ENCODE peak calls at places on chromosomes 2 and 18, in ten cellular contexts. V, X, R, N, U, P, K, I, J and Q are unnamed samples.

GRCh38 chr2:51410351-51410750 is 378.4 kb upstream of the NRXN1 start:
- DNase-seq in V (no peak), X (no peak), R (no peak), N (no peak), U (no peak), P (no peak), K (no peak), I (peak; percentile 7), J (no peak), Q (no peak)

GRCh38 chr18:8396244-8396643 is 213.0 kb upstream of the RAB12 start:
- DNase-seq in V (no peak), X (no peak), R (no peak), N (no peak), U (no peak), P (no peak), K (no peak), I (no peak), J (no peak), Q (no peak)

GRCh38 chr18:9906407-9906955 is 7.3 kb upstream of the VAPA start:
- DNase-seq in V (no peak), X (no peak), R (no peak), N (no peak), U (no peak), P (no peak), K (no peak), I (no peak), J (no peak), Q (no peak)

GRCh38 chr2:32418777-32419176 is 62.0 kb downstream of the BIRC6 start:
- DNase-seq in V (no peak), X (no peak), R (no peak), N (no peak), U (no peak), P (no peak), K (no peak), I (no peak), J (peak; percentile 47), Q (no peak)

GRCh38 chr2:102206666-102207341 is 20.0 kb downstream of the IL1RL2 start:
- DNase-seq in V (no peak), X (no peak), R (no peak), N (no peak), U (no peak), P (no peak), K (no peak), I (no peak), J (no peak), Q (peak; percentile 84)

GRCh38 chr2:23381084-23381483 is 3.9 kb upstream of the KLHL29 start:
- DNase-seq in V (peak; percentile 89), X (no peak), R (no peak), N (no peak), U (no peak), P (peak; percentile 9), K (no peak), I (no peak), J (peak; percentile 85), Q (peak; percentile 50)

GRCh38 chr2:231535961-231536360 is 5.7 kb upstream of the NMUR1 start:
- DNase-seq in V (no peak), X (no peak), R (no peak), N (no peak), U (no peak), P (no peak), K (no peak), I (no peak), J (no peak), Q (no peak)

GRCh38 chr2:109473616-109474318 is 140.0 kb downstream of the SEPTIN10 start:
- DNase-seq in V (no peak), X (no peak), R (no peak), N (no peak), U (peak; percentile 64), P (no peak), K (no peak), I (no peak), J (no peak), Q (no peak)

GRCh38 chr2:127381762-127382161 is 6.0 kb downstream of the MAP3K2 start:
- DNase-seq in V (no peak), X (no peak), R (no peak), N (no peak), U (no peak), P (no peak), K (no peak), I (no peak), J (no peak), Q (no peak)

GRCh38 chr2:146143971-146144370 is 1624.1 kb upstream of the ZEB2 start:
- DNase-seq in V (no peak), X (no peak), R (no peak), N (no peak), U (no peak), P (no peak), K (no peak), I (no peak), J (no peak), Q (no peak)

GRCh38 chr2:16908671-16909070 is 243.0 kb upstream of the CYRIA start:
- DNase-seq in V (peak; percentile 61), X (no peak), R (no peak), N (no peak), U (no peak), P (no peak), K (no peak), I (no peak), J (no peak), Q (no peak)

GRCh38 chr18:45658756-45659155 is 43.5 kb downstream of the SLC14A2 start:
- DNase-seq in V (peak; percentile 8), X (no peak), R (no peak), N (no peak), U (no peak), P (no peak), K (no peak), I (no peak), J (no peak), Q (no peak)

GRCh38 chr18:48002933-48003365 is 72.5 kb upstream of the SMAD2 start:
- DNase-seq in V (peak; percentile 41), X (no peak), R (no peak), N (no peak), U (no peak), P (no peak), K (no peak), I (no peak), J (peak; percentile 65), Q (peak; percentile 87)

GRCh38 chr18:33844232-33844631 is 266.2 kb downstream of the ASXL3 start:
- DNase-seq in V (no peak), X (no peak), R (no peak), N (no peak), U (no peak), P (no peak), K (no peak), I (no peak), J (no peak), Q (no peak)

GRCh38 chr18:9792565-9793226 is 84.6 kb downstream of the RAB31 start:
- DNase-seq in V (no peak), X (no peak), R (no peak), N (no peak), U (no peak), P (no peak), K (peak; percentile 10), I (peak; percentile 64), J (no peak), Q (no peak)

GRCh38 chr18:48833701-48834394 is 116.9 kb downstream of the SMAD7 start:
- DNase-seq in V (peak; percentile 64), X (peak; percentile 21), R (peak; percentile 4), N (no peak), U (no peak), P (peak; percentile 33), K (peak; percentile 78), I (no peak), J (no peak), Q (no peak)

GRCh38 chr2:173754837-173755236 is 210.3 kb downstream of the SP3 start:
- DNase-seq in V (no peak), X (no peak), R (no peak), N (no peak), U (no peak), P (no peak), K (no peak), I (no peak), J (no peak), Q (no peak)

GRCh38 chr18:51020536-51020935 is 9.5 kb upstream of the SMAD4 start:
- DNase-seq in V (no peak), X (no peak), R (no peak), N (no peak), U (no peak), P (no peak), K (no peak), I (no peak), J (no peak), Q (no peak)

GRCh38 chr2:213415093-213415492 is 130.8 kb downstream of the SPAG16 start:
- DNase-seq in V (no peak), X (no peak), R (no peak), N (no peak), U (no peak), P (no peak), K (no peak), I (no peak), J (no peak), Q (no peak)

GRCh38 chr18:26865557-26865956 is at the start of gene AQP4:
- DNase-seq in V (no peak), X (no peak), R (no peak), N (no peak), U (peak; percentile 33), P (no peak), K (no peak), I (peak; percentile 44), J (no peak), Q (no peak)

GRCh38 chr2:177275671-177276070 is 11.1 kb upstream of the NFE2L2 start:
- DNase-seq in V (no peak), X (no peak), R (no peak), N (no peak), U (no peak), P (no peak), K (no peak), I (no peak), J (no peak), Q (no peak)

GRCh38 chr2:43188561-43189386 is 37.6 kb downstream of the ZFP36L2 start:
- DNase-seq in V (no peak), X (no peak), R (no peak), N (no peak), U (no peak), P (no peak), K (no peak), I (no peak), J (no peak), Q (no peak)

GRCh38 chr2:200578778-200579177 is 7.0 kb upstream of the AOX1 start:
- DNase-seq in V (peak; percentile 43), X (no peak), R (no peak), N (peak; percentile 28), U (no peak), P (no peak), K (no peak), I (no peak), J (no peak), Q (no peak)

GRCh38 chr18:48195782-48196181 is 213.4 kb downstream of the ZBTB7C start:
- DNase-seq in V (no peak), X (no peak), R (no peak), N (no peak), U (no peak), P (no peak), K (no peak), I (no peak), J (no peak), Q (no peak)

GRCh38 chr2:54429811-54430600 is 26.1 kb upstream of the SPTBN1 start:
- DNase-seq in V (no peak), X (no peak), R (no peak), N (no peak), U (no peak), P (peak; percentile 3), K (no peak), I (no peak), J (no peak), Q (no peak)

GRCh38 chr2:99615247-99615771 is 125.5 kb upstream of the REV1 start:
- DNase-seq in V (peak; percentile 11), X (no peak), R (no peak), N (no peak), U (no peak), P (no peak), K (no peak), I (peak; percentile 33), J (no peak), Q (no peak)

GRCh38 chr18:39871976-39872375 is 2083.1 kb upstream of the PIK3C3 start:
- DNase-seq in V (no peak), X (no peak), R (no peak), N (no peak), U (no peak), P (no peak), K (no peak), I (no peak), J (no peak), Q (no peak)

GRCh38 chr2:74585406-74586182 is 31.1 kb downstream of the DOK1 start:
- DNase-seq in V (no peak), X (no peak), R (no peak), N (no peak), U (no peak), P (no peak), K (no peak), I (no peak), J (no peak), Q (no peak)